ENCODE peak calls at places on chromosomes 7 and 10, in nine cellular contexts. One of them, this sample, is unnamed.

GRCh38 chr7:15007507-15007906 is 105.0 kb upstream of the DGKB start:
- DNase-seq in heart right ventricle: no peak
- DNase-seq in neural progenitor cell: peak
- DNase-seq in body of pancreas: peak
- DNase-seq in aorta: no peak
- DNase-seq in left ventricle myocardium inferior: no peak
- DNase-seq in tibial artery: no peak
- DNase-seq in stomach: no peak
- DNase-seq in CD8-positive, alpha-beta memory T cell: no peak
- DNase-seq in this sample: no peak

GRCh38 chr7:36415104-36415503 is 25.4 kb downstream of the ANLN start:
- DNase-seq in heart right ventricle: no peak
- DNase-seq in neural progenitor cell: no peak
- DNase-seq in body of pancreas: no peak
- DNase-seq in aorta: no peak
- DNase-seq in left ventricle myocardium inferior: no peak
- DNase-seq in tibial artery: no peak
- DNase-seq in stomach: no peak
- DNase-seq in CD8-positive, alpha-beta memory T cell: no peak
- DNase-seq in this sample: no peak

GRCh38 chr10:91579351-91579985 is 53.4 kb downstream of the PPP1R3C start:
- DNase-seq in heart right ventricle: no peak
- DNase-seq in neural progenitor cell: no peak
- DNase-seq in body of pancreas: no peak
- DNase-seq in aorta: no peak
- DNase-seq in left ventricle myocardium inferior: no peak
- DNase-seq in tibial artery: no peak
- DNase-seq in stomach: no peak
- DNase-seq in CD8-positive, alpha-beta memory T cell: no peak
- DNase-seq in this sample: no peak

GRCh38 chr10:111316607-111317006 is 239.8 kb downstream of the ADRA2A start:
- DNase-seq in heart right ventricle: no peak
- DNase-seq in neural progenitor cell: peak
- DNase-seq in body of pancreas: no peak
- DNase-seq in aorta: no peak
- DNase-seq in left ventricle myocardium inferior: no peak
- DNase-seq in tibial artery: no peak
- DNase-seq in stomach: no peak
- DNase-seq in CD8-positive, alpha-beta memory T cell: no peak
- DNase-seq in this sample: no peak

GRCh38 chr7:24123061-24123460 is 160.9 kb upstream of the NPY start:
- DNase-seq in heart right ventricle: no peak
- DNase-seq in neural progenitor cell: no peak
- DNase-seq in body of pancreas: no peak
- DNase-seq in aorta: no peak
- DNase-seq in left ventricle myocardium inferior: no peak
- DNase-seq in tibial artery: no peak
- DNase-seq in stomach: no peak
- DNase-seq in CD8-positive, alpha-beta memory T cell: no peak
- DNase-seq in this sample: no peak

GRCh38 chr10:77152256-77152655 is 485.4 kb downstream of the KCNMA1 start:
- DNase-seq in heart right ventricle: no peak
- DNase-seq in neural progenitor cell: no peak
- DNase-seq in body of pancreas: no peak
- DNase-seq in aorta: no peak
- DNase-seq in left ventricle myocardium inferior: no peak
- DNase-seq in tibial artery: no peak
- DNase-seq in stomach: no peak
- DNase-seq in CD8-positive, alpha-beta memory T cell: no peak
- DNase-seq in this sample: no peak

GRCh38 chr10:104873161-104873560 is 232.1 kb downstream of the SORCS3 start:
- DNase-seq in heart right ventricle: no peak
- DNase-seq in neural progenitor cell: no peak
- DNase-seq in body of pancreas: no peak
- DNase-seq in aorta: no peak
- DNase-seq in left ventricle myocardium inferior: no peak
- DNase-seq in tibial artery: no peak
- DNase-seq in stomach: no peak
- DNase-seq in CD8-positive, alpha-beta memory T cell: no peak
- DNase-seq in this sample: no peak

GRCh38 chr7:39700932-39701331 is 77.6 kb downstream of the RALA start:
- DNase-seq in heart right ventricle: no peak
- DNase-seq in neural progenitor cell: no peak
- DNase-seq in body of pancreas: peak
- DNase-seq in aorta: no peak
- DNase-seq in left ventricle myocardium inferior: peak
- DNase-seq in tibial artery: peak
- DNase-seq in stomach: no peak
- DNase-seq in CD8-positive, alpha-beta memory T cell: no peak
- DNase-seq in this sample: no peak

GRCh38 chr7:33392143-33392542 is 262.8 kb downstream of the BBS9 start:
- DNase-seq in heart right ventricle: no peak
- DNase-seq in neural progenitor cell: no peak
- DNase-seq in body of pancreas: no peak
- DNase-seq in aorta: no peak
- DNase-seq in left ventricle myocardium inferior: no peak
- DNase-seq in tibial artery: no peak
- DNase-seq in stomach: no peak
- DNase-seq in CD8-positive, alpha-beta memory T cell: no peak
- DNase-seq in this sample: no peak

GRCh38 chr10:33805831-33806230 is 471.4 kb upstream of the NRP1 start:
- DNase-seq in heart right ventricle: no peak
- DNase-seq in neural progenitor cell: no peak
- DNase-seq in body of pancreas: no peak
- DNase-seq in aorta: no peak
- DNase-seq in left ventricle myocardium inferior: no peak
- DNase-seq in tibial artery: no peak
- DNase-seq in stomach: no peak
- DNase-seq in CD8-positive, alpha-beta memory T cell: no peak
- DNase-seq in this sample: no peak

GRCh38 chr10:44261710-44262455 is 123.0 kb downstream of the CXCL12 start:
- DNase-seq in heart right ventricle: peak
- DNase-seq in neural progenitor cell: no peak
- DNase-seq in body of pancreas: no peak
- DNase-seq in aorta: no peak
- DNase-seq in left ventricle myocardium inferior: no peak
- DNase-seq in tibial artery: peak
- DNase-seq in stomach: no peak
- DNase-seq in CD8-positive, alpha-beta memory T cell: no peak
- DNase-seq in this sample: no peak

GRCh38 chr7:134892002-134892693 is 94.2 kb upstream of the AGBL3 start:
- DNase-seq in heart right ventricle: no peak
- DNase-seq in neural progenitor cell: peak
- DNase-seq in body of pancreas: no peak
- DNase-seq in aorta: no peak
- DNase-seq in left ventricle myocardium inferior: no peak
- DNase-seq in tibial artery: no peak
- DNase-seq in stomach: no peak
- DNase-seq in CD8-positive, alpha-beta memory T cell: no peak
- DNase-seq in this sample: no peak

GRCh38 chr7:121081327-121081936 is 92.9 kb downstream of the CPED1 start:
- DNase-seq in heart right ventricle: no peak
- DNase-seq in neural progenitor cell: peak
- DNase-seq in body of pancreas: no peak
- DNase-seq in aorta: no peak
- DNase-seq in left ventricle myocardium inferior: no peak
- DNase-seq in tibial artery: no peak
- DNase-seq in stomach: no peak
- DNase-seq in CD8-positive, alpha-beta memory T cell: peak
- DNase-seq in this sample: no peak

GRCh38 chr7:145692237-145692950 is 424.2 kb upstream of the CNTNAP2 start:
- DNase-seq in heart right ventricle: no peak
- DNase-seq in neural progenitor cell: peak
- DNase-seq in body of pancreas: no peak
- DNase-seq in aorta: no peak
- DNase-seq in left ventricle myocardium inferior: peak
- DNase-seq in tibial artery: no peak
- DNase-seq in stomach: no peak
- DNase-seq in CD8-positive, alpha-beta memory T cell: no peak
- DNase-seq in this sample: no peak

GRCh38 chr7:139452948-139453672 is 30.4 kb downstream of the KLRG2 start:
- DNase-seq in heart right ventricle: no peak
- DNase-seq in neural progenitor cell: no peak
- DNase-seq in body of pancreas: no peak
- DNase-seq in aorta: no peak
- DNase-seq in left ventricle myocardium inferior: no peak
- DNase-seq in tibial artery: no peak
- DNase-seq in stomach: no peak
- DNase-seq in CD8-positive, alpha-beta memory T cell: no peak
- DNase-seq in this sample: no peak

GRCh38 chr7:157097056-157097329 is 41.7 kb upstream of the UBE3C start:
- DNase-seq in heart right ventricle: no peak
- DNase-seq in neural progenitor cell: no peak
- DNase-seq in body of pancreas: no peak
- DNase-seq in aorta: no peak
- DNase-seq in left ventricle myocardium inferior: no peak
- DNase-seq in tibial artery: no peak
- DNase-seq in stomach: no peak
- DNase-seq in CD8-positive, alpha-beta memory T cell: no peak
- DNase-seq in this sample: no peak

GRCh38 chr7:7720750-7721621 is 2.6 kb upstream of the RPA3 start:
- DNase-seq in heart right ventricle: no peak
- DNase-seq in neural progenitor cell: no peak
- DNase-seq in body of pancreas: no peak
- DNase-seq in aorta: no peak
- DNase-seq in left ventricle myocardium inferior: no peak
- DNase-seq in tibial artery: no peak
- DNase-seq in stomach: no peak
- DNase-seq in CD8-positive, alpha-beta memory T cell: no peak
- DNase-seq in this sample: no peak

GRCh38 chr10:72097448-72098300 is 9.3 kb upstream of the SPOCK2 start:
- DNase-seq in heart right ventricle: peak
- DNase-seq in neural progenitor cell: no peak
- DNase-seq in body of pancreas: peak
- DNase-seq in aorta: no peak
- DNase-seq in left ventricle myocardium inferior: no peak
- DNase-seq in tibial artery: no peak
- DNase-seq in stomach: peak
- DNase-seq in CD8-positive, alpha-beta memory T cell: no peak
- DNase-seq in this sample: no peak

GRCh38 chr10:93081296-93081695 is 7.6 kb downstream of the CYP26A1 start:
- DNase-seq in heart right ventricle: no peak
- DNase-seq in neural progenitor cell: no peak
- DNase-seq in body of pancreas: no peak
- DNase-seq in aorta: no peak
- DNase-seq in left ventricle myocardium inferior: no peak
- DNase-seq in tibial artery: no peak
- DNase-seq in stomach: no peak
- DNase-seq in CD8-positive, alpha-beta memory T cell: no peak
- DNase-seq in this sample: peak

DNA sequence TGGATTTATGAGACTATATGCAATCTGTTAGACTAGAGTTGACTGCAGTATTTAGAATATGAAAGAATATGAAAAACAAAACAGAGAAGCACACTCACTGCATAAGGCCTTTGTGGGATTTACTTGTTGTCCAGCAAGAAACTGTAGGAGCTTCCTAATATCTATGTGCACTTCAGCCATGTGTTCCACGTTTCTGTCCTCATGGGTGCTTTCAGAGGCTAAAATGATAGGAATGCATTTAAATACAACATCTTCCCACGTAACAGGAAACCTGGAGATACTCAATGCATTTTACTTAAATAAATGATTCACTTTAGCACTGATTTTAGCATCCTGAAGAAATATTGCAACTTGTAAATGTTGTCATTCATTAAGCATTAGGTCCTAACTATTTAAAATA is 11.7 kb downstream of the HUS1 start:
- DNase-seq in heart right ventricle: no peak
- DNase-seq in neural progenitor cell: no peak
- DNase-seq in body of pancreas: no peak
- DNase-seq in aorta: no peak
- DNase-seq in left ventricle myocardium inferior: no peak
- DNase-seq in tibial artery: no peak
- DNase-seq in stomach: no peak
- DNase-seq in CD8-positive, alpha-beta memory T cell: no peak
- DNase-seq in this sample: no peak
- H3K27ac ChIP-seq in heart right ventricle: no peak
- H3K27ac ChIP-seq in neural progenitor cell: no peak
- H3K27ac ChIP-seq in body of pancreas: no peak
- H3K27ac ChIP-seq in aorta: no peak
- H3K27ac ChIP-seq in left ventricle myocardium inferior: peak
- H3K27ac ChIP-seq in tibial artery: no peak
- H3K27ac ChIP-seq in stomach: no peak
- H3K27ac ChIP-seq in CD8-positive, alpha-beta memory T cell: no peak
- H3K27ac ChIP-seq in this sample: no peak

DNA sequence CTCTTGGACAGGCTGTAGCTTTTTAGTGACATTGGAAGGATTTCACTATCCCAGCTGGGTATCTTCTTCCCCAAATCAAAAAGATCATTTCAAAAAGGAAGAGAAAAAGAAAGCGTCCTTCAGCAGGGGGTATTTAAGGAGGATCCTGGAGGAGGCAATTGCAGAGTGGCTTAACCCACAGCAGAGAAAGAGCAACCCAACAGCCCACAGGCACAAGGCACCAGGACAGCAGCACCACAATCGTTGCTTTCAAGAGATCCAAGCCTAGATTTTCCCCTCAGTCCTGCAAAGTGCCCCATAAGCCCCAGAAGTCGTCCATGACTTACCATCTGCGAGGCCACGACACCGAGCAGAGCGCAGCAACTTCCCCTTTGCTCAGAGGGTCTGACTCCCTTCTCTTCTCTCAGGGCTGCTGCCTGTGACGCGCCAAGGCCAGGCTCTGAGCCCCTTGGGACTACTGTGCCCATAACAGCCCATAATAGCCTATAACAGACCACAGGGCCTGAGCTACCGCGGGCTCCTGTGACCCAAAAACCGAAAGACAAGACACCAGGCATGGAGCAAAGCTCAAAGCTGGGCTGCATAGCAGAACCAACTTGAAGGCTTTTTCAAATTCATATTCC is 19.7 kb downstream of the PIK3AP1 start:
- DNase-seq in heart right ventricle: no peak
- DNase-seq in neural progenitor cell: no peak
- DNase-seq in body of pancreas: no peak
- DNase-seq in aorta: no peak
- DNase-seq in left ventricle myocardium inferior: peak
- DNase-seq in tibial artery: no peak
- DNase-seq in stomach: no peak
- DNase-seq in CD8-positive, alpha-beta memory T cell: no peak
- DNase-seq in this sample: no peak
- H3K27ac ChIP-seq in heart right ventricle: no peak
- H3K27ac ChIP-seq in neural progenitor cell: no peak
- H3K27ac ChIP-seq in body of pancreas: peak
- H3K27ac ChIP-seq in aorta: no peak
- H3K27ac ChIP-seq in left ventricle myocardium inferior: no peak
- H3K27ac ChIP-seq in tibial artery: no peak
- H3K27ac ChIP-seq in stomach: no peak
- H3K27ac ChIP-seq in CD8-positive, alpha-beta memory T cell: no peak
- H3K27ac ChIP-seq in this sample: peak

GRCh38 chr7:44630791-44631457 is 24.5 kb downstream of the OGDH start:
- DNase-seq in heart right ventricle: no peak
- DNase-seq in neural progenitor cell: no peak
- DNase-seq in body of pancreas: no peak
- DNase-seq in aorta: no peak
- DNase-seq in left ventricle myocardium inferior: no peak
- DNase-seq in tibial artery: no peak
- DNase-seq in stomach: no peak
- DNase-seq in CD8-positive, alpha-beta memory T cell: peak
- DNase-seq in this sample: no peak
- H3K27ac ChIP-seq in heart right ventricle: no peak
- H3K27ac ChIP-seq in neural progenitor cell: no peak
- H3K27ac ChIP-seq in body of pancreas: peak
- H3K27ac ChIP-seq in aorta: no peak
- H3K27ac ChIP-seq in left ventricle myocardium inferior: peak
- H3K27ac ChIP-seq in tibial artery: no peak
- H3K27ac ChIP-seq in stomach: peak
- H3K27ac ChIP-seq in CD8-positive, alpha-beta memory T cell: peak
- H3K27ac ChIP-seq in this sample: no peak

GRCh38 chr10:102504179-102504975 is 605 bp downstream of the SUFU start:
- DNase-seq in heart right ventricle: peak
- DNase-seq in neural progenitor cell: peak
- DNase-seq in body of pancreas: peak
- DNase-seq in aorta: peak
- DNase-seq in left ventricle myocardium inferior: peak
- DNase-seq in tibial artery: peak
- DNase-seq in stomach: peak
- DNase-seq in CD8-positive, alpha-beta memory T cell: peak
- DNase-seq in this sample: no peak
- H3K27ac ChIP-seq in heart right ventricle: no peak
- H3K27ac ChIP-seq in neural progenitor cell: peak
- H3K27ac ChIP-seq in body of pancreas: peak
- H3K27ac ChIP-seq in aorta: no peak
- H3K27ac ChIP-seq in left ventricle myocardium inferior: peak
- H3K27ac ChIP-seq in tibial artery: peak
- H3K27ac ChIP-seq in stomach: peak
- H3K27ac ChIP-seq in CD8-positive, alpha-beta memory T cell: peak
- H3K27ac ChIP-seq in this sample: peak